ENCODE peak calls at places on chromosomes 3 and 15, in nine cellular contexts. M is pons; J is HS-27A; C is WTC11; F is fibroblast of mammary gland; X is activated CD4-positive, alpha-beta T cell treated with anti-CD3 and anti-CD28 coated beads, Interleukin-2, amount 50 U/mL, for 1 hour; B is ovary; K is COR-L47; L is left lobe of liver. T is an unnamed sample.
A peak's percentile ranks its signal among the peaks of the same experiment; 100 is the strongest.

GRCh38 chr3:124878561-124879394 is 8.4 kb downstream of the ITGB5 start:
- DNase-seq in L (no peak), B (peak; percentile 43), F (peak; percentile 99), J (peak; percentile 96), M (peak; percentile 70), X (no peak), C (no peak), K (no peak), T (no peak)

GRCh38 chr3:78969483-78969882 is 798.3 kb downstream of the ROBO1 start:
- DNase-seq in F (peak; percentile 91), L (no peak), C (no peak), K (no peak), B (no peak), M (peak; percentile 94), J (no peak), X (no peak), T (no peak)

GRCh38 chr3:139491966-139492365 is 15.7 kb upstream of the RBP2 start:
- DNase-seq in X (no peak), B (no peak), L (no peak), J (no peak), F (no peak), K (peak; percentile 63), M (no peak), C (peak; percentile 29), T (no peak)

GRCh38 chr15:29638781-29639180 is 183.5 kb downstream of the TJP1 start:
- DNase-seq in X (no peak), L (no peak), C (no peak), M (no peak), F (peak; percentile 1), J (no peak), K (no peak), B (no peak), T (no peak)

GRCh38 chr3:66567066-66567465 is 66.2 kb upstream of the LRIG1 start:
- DNase-seq in C (no peak), X (no peak), B (no peak), K (no peak), M (no peak), F (peak; percentile 51), J (peak; percentile 46), L (no peak), T (no peak)

GRCh38 chr3:159733194-159733860 is 255.3 kb upstream of the IL12A start:
- DNase-seq in L (no peak), B (no peak), X (no peak), F (peak; percentile 56), J (peak; percentile 89), K (no peak), M (no peak), C (no peak), T (no peak)

GRCh38 chr3:69204315-69204957 is 82.0 kb upstream of the LMOD3 start:
- DNase-seq in F (peak; percentile 50), B (no peak), C (no peak), K (no peak), M (no peak), X (no peak), J (no peak), L (no peak), T (no peak)

GRCh38 chr3:142028174-142028833 is 121.0 kb downstream of the TFDP2 start:
- DNase-seq in J (no peak), B (no peak), F (peak; percentile 85), K (peak; percentile 6), L (no peak), C (no peak), X (peak; percentile 9), M (peak; percentile 66), T (no peak)

GRCh38 chr3:133962879-133963278 is 66.8 kb downstream of the SLCO2A1 start:
- DNase-seq in K (no peak), C (no peak), X (no peak), F (peak; percentile 84), J (no peak), B (no peak), M (no peak), L (no peak), T (no peak)

GRCh38 chr3:107543666-107544065 is 20.9 kb downstream of the BBX start:
- DNase-seq in J (no peak), K (peak; percentile 29), F (peak; percentile 31), B (no peak), L (no peak), C (no peak), X (no peak), M (peak; percentile 88), T (no peak)

GRCh38 chr3:161560006-161560637 is 63.5 kb downstream of the OTOL1 start:
- DNase-seq in B (peak; percentile 20), M (peak; percentile 75), X (no peak), J (peak; percentile 34), L (no peak), F (peak; percentile 72), C (peak; percentile 64), K (peak; percentile 80), T (no peak)

GRCh38 chr15:66789029-66790025 is 87.3 kb downstream of the SMAD6 start:
- DNase-seq in B (peak; percentile 72), X (no peak), F (peak; percentile 74), J (no peak), M (no peak), C (peak; percentile 66), L (peak; percentile 51), K (no peak), T (peak; percentile 55)

GRCh38 chr3:72274511-72275295 is 489.8 kb upstream of the PROK2 start:
- DNase-seq in X (no peak), B (peak; percentile 68), C (no peak), M (peak; percentile 72), K (peak; percentile 26), J (peak; percentile 46), L (peak; percentile 80), F (peak; percentile 88), T (peak; percentile 57)

GRCh38 chr3:50256978-50257890 is 11.7 kb upstream of the SEMA3B start:
- DNase-seq in F (no peak), K (peak; percentile 39), L (no peak), C (peak; percentile 82), J (no peak), B (no peak), M (no peak), X (no peak), T (no peak)

GRCh38 chr3:61449327-61450040 is 111.9 kb upstream of the PTPRG start:
- DNase-seq in L (no peak), M (no peak), F (no peak), B (no peak), J (no peak), K (no peak), C (no peak), X (no peak), T (no peak)

GRCh38 chr15:28106294-28107110 is 7.4 kb upstream of the OCA2 start:
- DNase-seq in J (no peak), K (no peak), M (no peak), C (peak; percentile 27), L (no peak), B (no peak), F (no peak), X (peak; percentile 10), T (no peak)

GRCh38 chr15:66703540-66703941 is 1.5 kb downstream of the SMAD6 start:
- DNase-seq in C (peak; percentile 20), F (peak; percentile 40), L (peak; percentile 57), K (no peak), X (no peak), M (no peak), J (no peak), B (no peak), T (no peak)

GRCh38 chr15:98257290-98257689 is 296.8 kb downstream of the ARRDC4 start:
- DNase-seq in J (no peak), L (no peak), K (no peak), X (no peak), F (no peak), B (no peak), M (no peak), C (no peak), T (no peak)

GRCh38 chr15:62464705-62465104 is 299.6 kb upstream of the C2CD4B start:
- DNase-seq in C (no peak), K (no peak), L (no peak), J (no peak), B (no peak), F (peak; percentile 49), M (no peak), X (no peak), T (no peak)

GRCh38 chr3:123745184-123745855 is 138.8 kb downstream of the MYLK start:
- DNase-seq in M (peak; percentile 45), C (no peak), K (no peak), L (peak; percentile 49), J (no peak), X (no peak), B (no peak), F (peak; percentile 51), T (no peak)

GRCh38 chr15:43095243-43095642 is 10.6 kb downstream of the UBR1 start:
- DNase-seq in F (peak; percentile 5), B (no peak), C (no peak), M (no peak), X (no peak), K (no peak), L (no peak), J (peak; percentile 22), T (no peak)

GRCh38 chr3:4290272-4290893 is 12.8 kb upstream of the SETMAR start:
- DNase-seq in K (no peak), C (no peak), L (no peak), M (peak; percentile 62), J (no peak), X (peak; percentile 18), B (peak; percentile 49), F (peak; percentile 55), T (no peak)

GRCh38 chr15:63221346-63221745 is 31.9 kb downstream of the RAB8B start:
- DNase-seq in M (no peak), L (peak; percentile 54), F (peak; percentile 81), C (no peak), K (no peak), J (no peak), X (no peak), B (peak; percentile 29), T (peak; percentile 43)

GRCh38 chr3:182722938-182723337 is 70.4 kb upstream of the ATP11B start:
- DNase-seq in L (no peak), J (no peak), K (no peak), F (peak; percentile 7), B (no peak), C (no peak), X (no peak), M (no peak), T (no peak)

GRCh38 chr15:27101982-27102381 is 131.0 kb downstream of the GABRG3 start:
- DNase-seq in K (no peak), F (no peak), J (no peak), X (no peak), B (no peak), C (no peak), M (no peak), L (no peak), T (no peak)

GRCh38 chr3:128950223-128950938 is 43.5 kb downstream of the CFAP92 start:
- DNase-seq in J (no peak), K (peak; percentile 50), L (no peak), B (no peak), X (no peak), F (peak; percentile 24), M (peak; percentile 61), C (no peak), T (no peak)

GRCh38 chr15:62896969-62897486 is 145.5 kb upstream of the TPM1 start:
- DNase-seq in J (peak; percentile 100), L (peak; percentile 58), X (no peak), F (peak; percentile 98), M (peak; percentile 8), C (no peak), B (peak; percentile 90), K (no peak), T (peak; percentile 87)

GRCh38 chr15:101348015-101348414 is 53.0 kb upstream of the SNRPA1 start:
- DNase-seq in K (no peak), L (peak; percentile 37), F (no peak), M (no peak), X (no peak), B (no peak), J (no peak), C (no peak), T (no peak)

GRCh38 chr15:80830677-80831076 is 51.5 kb downstream of the CEMIP start:
- DNase-seq in K (no peak), M (no peak), L (no peak), F (no peak), J (no peak), B (no peak), X (no peak), C (no peak), T (no peak)

GRCh38 chr15:63887630-63888029 is 53.9 kb upstream of the HERC1 start:
- DNase-seq in L (no peak), F (no peak), C (no peak), B (no peak), J (no peak), M (no peak), X (no peak), K (no peak), T (no peak)

GRCh38 chr3:125077864-125078263 is 22.1 kb upstream of the HEG1 start:
- DNase-seq in C (no peak), B (no peak), J (no peak), K (no peak), L (no peak), M (no peak), F (no peak), X (no peak), T (no peak)